ENCODE peak calls at places on chromosomes 7 and 10, in ten cellular contexts. E is uterus; U is endodermal cell; I is CD4-positive, CD25-positive, alpha-beta regulatory T cell; Q is neural progenitor cell; H is kidney; W is body of pancreas; F is A549; V is colonic mucosa; N is ovary. A is an unnamed sample. For H3K4me1, the result is how much of the 10 kb centered on the place peaks cover.

GRCh38 chr10:24556746-24557742 is 166.6 kb downstream of the ARHGAP21 start:
- DNase-seq in E (no peak), U (peak), I (peak), Q (peak), H (no peak), W (peak), F (peak), V (peak), N (peak), A (no peak)

GRCh38 chr10:67990093-67990492 is 85.0 kb downstream of the HERC4 start:
- DNase-seq in E (no peak), U (no peak), I (no peak), Q (no peak), H (no peak), W (no peak), F (no peak), V (no peak), N (no peak), A (no peak)

GRCh38 chr10:8544057-8544380 is 489.5 kb downstream of the GATA3 start:
- DNase-seq in E (no peak), U (no peak), I (no peak), Q (no peak), H (no peak), W (no peak), F (no peak), V (no peak), N (no peak), A (peak)

GRCh38 chr7:131909151-131909768 is 352.8 kb upstream of the PODXL start:
- DNase-seq in E (no peak), U (peak), I (no peak), Q (peak), H (no peak), W (peak), F (no peak), V (peak), N (no peak), A (no peak)

GRCh38 chr10:60194421-60194820 is 195.3 kb downstream of the ANK3 start:
- DNase-seq in E (no peak), U (no peak), I (no peak), Q (no peak), H (no peak), W (no peak), F (no peak), V (no peak), N (no peak), A (no peak)

GRCh38 chr7:102205915-102206314 is 80.8 kb upstream of the SH2B2 start:
- DNase-seq in E (no peak), U (no peak), I (no peak), Q (no peak), H (no peak), W (no peak), F (no peak), V (no peak), N (no peak), A (no peak)

GRCh38 chr10:121041499-121041898 is 190.3 kb downstream of the WDR11 start:
- DNase-seq in E (no peak), U (no peak), I (no peak), Q (no peak), H (no peak), W (no peak), F (no peak), V (no peak), N (no peak), A (no peak)

GRCh38 chr10:92695679-92696605 is 6.2 kb downstream of the HHEX start:
- DNase-seq in E (no peak), U (peak), I (no peak), Q (peak), H (peak), W (peak), F (no peak), V (no peak), N (peak), A (no peak)

GRCh38 chr10:91198781-91199180 is 21.7 kb upstream of the PCGF5 start:
- DNase-seq in E (peak), U (no peak), I (peak), Q (no peak), H (no peak), W (no peak), F (no peak), V (no peak), N (no peak), A (no peak)

GRCh38 chr10:12782537-12782936 is 219.0 kb downstream of the CCDC3 start:
- DNase-seq in E (peak), U (peak), I (no peak), Q (peak), H (no peak), W (peak), F (peak), V (peak), N (peak), A (no peak)

GRCh38 chr7:104045183-104045582 is 55.7 kb upstream of the RELN start:
- DNase-seq in E (no peak), U (no peak), I (no peak), Q (no peak), H (no peak), W (no peak), F (no peak), V (no peak), N (no peak), A (no peak)

GRCh38 chr10:29949411-29950011 is 109.9 kb downstream of the JCAD start:
- DNase-seq in E (no peak), U (no peak), I (no peak), Q (no peak), H (no peak), W (no peak), F (peak), V (no peak), N (no peak), A (no peak)

GRCh38 chr10:71127773-71128172 is 84.6 kb upstream of the UNC5B start:
- DNase-seq in E (no peak), U (no peak), I (no peak), Q (no peak), H (no peak), W (no peak), F (no peak), V (no peak), N (no peak), A (no peak)

GRCh38 chr10:80694930-80695329 is 157.2 kb downstream of the SH2D4B start:
- DNase-seq in E (no peak), U (peak), I (no peak), Q (no peak), H (no peak), W (no peak), F (no peak), V (no peak), N (no peak), A (no peak)

GRCh38 chr10:7968510-7968909 is 86.0 kb upstream of the GATA3 start:
- DNase-seq in E (no peak), U (no peak), I (no peak), Q (no peak), H (no peak), W (no peak), F (no peak), V (no peak), N (no peak), A (no peak)

GRCh38 chr7:128453836-128454804 is 1.6 kb upstream of the HILPDA start:
- DNase-seq in E (peak), U (peak), I (no peak), Q (peak), H (peak), W (peak), F (no peak), V (peak), N (peak), A (peak)

GRCh38 chr10:28087675-28088351 is 88.9 kb upstream of the ODAD2 start:
- DNase-seq in E (no peak), U (no peak), I (no peak), Q (no peak), H (no peak), W (no peak), F (peak), V (no peak), N (no peak), A (no peak)

GRCh38 chr7:5665106-5666025 is 116.1 kb downstream of the RNF216 start:
- DNase-seq in E (peak), U (peak), I (peak), Q (peak), H (no peak), W (peak), F (peak), V (peak), N (peak), A (peak)

GRCh38 chr7:151428393-151429231 is 11.3 kb downstream of the CRYGN start:
- DNase-seq in E (peak), U (peak), I (no peak), Q (peak), H (peak), W (no peak), F (no peak), V (no peak), N (peak), A (no peak)

GRCh38 chr10:127695431-127695830 is 41.6 kb upstream of the FOXI2 start:
- DNase-seq in E (no peak), U (peak), I (no peak), Q (no peak), H (no peak), W (no peak), F (no peak), V (no peak), N (no peak), A (no peak)

GRCh38 chr7:75718390-75719031 is 20.2 kb downstream of the HIP1 start:
- DNase-seq in E (no peak), U (no peak), I (no peak), Q (no peak), H (no peak), W (no peak), F (no peak), V (no peak), N (no peak), A (no peak)

GRCh38 chr10:86687750-86688149 is 19.4 kb downstream of the LDB3 start:
- DNase-seq in E (no peak), U (no peak), I (no peak), Q (no peak), H (no peak), W (no peak), F (no peak), V (no peak), N (no peak), A (no peak)

GRCh38 chr10:29987471-29987870 is 71.9 kb downstream of the JCAD start:
- DNase-seq in E (no peak), U (no peak), I (no peak), Q (no peak), H (no peak), W (no peak), F (no peak), V (no peak), N (no peak), A (no peak)

GRCh38 chr7:131480384-131481315 is 75.8 kb downstream of the PODXL start:
- DNase-seq in E (no peak), U (no peak), I (no peak), Q (no peak), H (no peak), W (no peak), F (peak), V (no peak), N (no peak), A (no peak)

GRCh38 chr7:118794419-118794818 is 569.9 kb downstream of the ANKRD7 start:
- DNase-seq in E (no peak), U (no peak), I (no peak), Q (no peak), H (no peak), W (no peak), F (no peak), V (no peak), N (no peak), A (no peak)

GRCh38 chr7:151425670-151426075 is 14.3 kb downstream of the CRYGN start:
- DNase-seq in E (no peak), U (no peak), I (no peak), Q (peak), H (no peak), W (no peak), F (peak), V (no peak), N (peak), A (no peak)

GRCh38 chr10:90354914-90355313 is 502.9 kb downstream of the HTR7 start:
- DNase-seq in E (no peak), U (no peak), I (no peak), Q (no peak), H (no peak), W (no peak), F (no peak), V (no peak), N (no peak), A (no peak)

GRCh38 chr7:130951303-130951975 is 217.4 kb upstream of the KLF14 start:
- DNase-seq in E (no peak), U (no peak), I (peak), Q (no peak), H (no peak), W (no peak), F (no peak), V (no peak), N (no peak), A (no peak)

GRCh38 chr10:80805343-80806020 is 267.8 kb downstream of the SH2D4B start:
- DNase-seq in E (no peak), U (peak), I (no peak), Q (no peak), H (no peak), W (no peak), F (no peak), V (no peak), N (no peak), A (no peak)

GRCh38 chr7:13279854-13280435 is 592.5 kb downstream of the ARL4A start:
- DNase-seq in E (no peak), U (no peak), I (peak), Q (peak), H (no peak), W (no peak), F (peak), V (no peak), N (no peak), A (no peak)

GRCh38 chr7:42661312-42661711 is 250.6 kb downstream of the C7orf25 start:
- DNase-seq in E (no peak), U (no peak), I (no peak), Q (no peak), H (no peak), W (no peak), F (peak), V (no peak), N (no peak), A (no peak)

DNA sequence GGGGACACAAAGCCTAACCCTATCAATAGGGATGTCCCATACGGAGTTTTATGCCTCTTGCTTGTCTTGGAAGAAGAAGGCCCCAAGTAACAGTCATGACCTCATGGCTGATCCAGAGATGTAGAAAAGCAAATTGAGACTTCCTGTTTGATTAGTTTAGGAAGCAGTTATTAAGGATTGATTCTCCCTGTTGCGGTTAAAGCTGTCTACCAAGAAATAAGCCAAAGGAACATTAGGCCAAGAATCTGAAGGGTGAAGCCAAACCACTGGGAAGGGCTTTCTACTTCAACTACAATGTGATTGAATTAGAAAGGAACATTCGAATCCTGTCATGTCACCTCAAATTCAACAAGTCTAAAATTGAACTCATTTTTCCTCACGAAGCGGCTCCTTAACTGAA is 60.5 kb upstream of the AGBL3 start:
- DNase-seq in E (no peak), U (no peak), I (no peak), Q (no peak), H (no peak), W (no peak), F (no peak), V (no peak), N (no peak), A (no peak)
- H3K27ac ChIP-seq in E (peak), U (no peak), I (no peak), Q (no peak), H (no peak), W (no peak), F (no peak), V (no peak), N (no peak), A (no peak)

GRCh38 chr10:124738441-124738840 is 5.7 kb downstream of the FAM53B start:
- DNase-seq in E (peak), U (peak), I (no peak), Q (no peak), H (peak), W (no peak), F (no peak), V (peak), N (no peak), A (peak)

GRCh38 chr10:124741281-124741921 is 2.8 kb downstream of the FAM53B start:
- DNase-seq in E (peak), U (peak), I (peak), Q (peak), H (peak), W (peak), F (peak), V (peak), N (peak), A (peak)

GRCh38 chr10:124739119-124739921 is 4.9 kb downstream of the FAM53B start:
- DNase-seq in E (peak), U (peak), I (no peak), Q (peak), H (peak), W (no peak), F (no peak), V (no peak), N (no peak), A (peak)

GRCh38 chr10:124740374-124741280 is 3.6 kb downstream of the FAM53B start:
- DNase-seq in E (peak), U (peak), I (no peak), Q (peak), H (peak), W (peak), F (no peak), V (peak), N (peak), A (peak)

GRCh38 chr10:124739996-124740373 is 4.2 kb downstream of the FAM53B start:
- DNase-seq in E (peak), U (peak), I (no peak), Q (no peak), H (no peak), W (no peak), F (no peak), V (no peak), N (peak), A (peak)
- H3K4me1 ChIP-seq in E (under half), U (under half), I (half or more), Q (under half), H (half or more), W (half or more), F (under half), V (under half), N (under half), A (under half)

GRCh38 chr7:142862401-142863400 is 7.8 kb downstream of the EPHB6 start:
- DNase-seq in E (no peak), U (peak), I (no peak), Q (no peak), H (no peak), W (no peak), F (no peak), V (no peak), N (no peak), A (no peak)
- H3K27ac ChIP-seq in E (no peak), U (no peak), I (no peak), Q (no peak), H (no peak), W (no peak), F (no peak), V (no peak), N (no peak), A (no peak)

GRCh38 chr10:22690158-22690557 is 24.2 kb downstream of the PIP4K2A start:
- DNase-seq in E (no peak), U (no peak), I (no peak), Q (no peak), H (no peak), W (no peak), F (no peak), V (no peak), N (no peak), A (no peak)

GRCh38 chr10:22683995-22684305 is 30.4 kb downstream of the PIP4K2A start:
- DNase-seq in E (no peak), U (no peak), I (no peak), Q (no peak), H (no peak), W (no peak), F (no peak), V (no peak), N (no peak), A (no peak)

GRCh38 chr10:22685926-22686325 is 28.5 kb downstream of the PIP4K2A start:
- DNase-seq in E (no peak), U (no peak), I (no peak), Q (no peak), H (no peak), W (no peak), F (no peak), V (no peak), N (no peak), A (no peak)

GRCh38 chr10:22684707-22685106 is 29.7 kb downstream of the PIP4K2A start:
- DNase-seq in E (no peak), U (no peak), I (no peak), Q (no peak), H (no peak), W (no peak), F (no peak), V (no peak), N (no peak), A (no peak)

DNA sequence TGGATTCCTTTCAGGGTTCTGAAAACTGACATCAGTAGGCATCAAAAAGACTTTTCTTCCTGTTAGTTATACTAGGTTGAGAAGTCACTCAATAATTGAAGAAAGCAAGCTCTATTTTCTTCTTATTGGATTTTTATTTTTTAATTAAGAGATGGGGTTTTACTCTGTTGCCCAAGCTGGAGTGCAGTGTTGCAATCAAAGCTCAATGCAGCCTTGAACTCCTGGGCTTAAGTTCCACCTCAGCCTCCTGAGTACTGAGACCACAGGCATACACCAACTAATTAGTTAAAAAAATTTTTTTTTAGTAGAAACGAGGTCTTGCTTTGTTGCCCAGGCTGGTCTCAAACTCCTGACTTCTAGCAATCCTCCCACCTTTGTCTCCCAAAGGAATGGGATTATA is 28.0 kb downstream of the PIP4K2A start:
- DNase-seq in E (no peak), U (no peak), I (no peak), Q (no peak), H (no peak), W (no peak), F (no peak), V (no peak), N (no peak), A (no peak)
- H3K4me1 ChIP-seq in E (under half), U (under half), I (half or more), Q (under half), H (under half), W (under half), F (under half), V (under half), N (under half), A (under half)

GRCh38 chr7:55556492-55556891 is 15.8 kb downstream of the VOPP1 start:
- DNase-seq in E (no peak), U (no peak), I (no peak), Q (no peak), H (no peak), W (no peak), F (no peak), V (peak), N (no peak), A (no peak)

GRCh38 chr7:55556031-55556430 is 16.3 kb downstream of the VOPP1 start:
- DNase-seq in E (no peak), U (peak), I (no peak), Q (no peak), H (peak), W (peak), F (no peak), V (peak), N (no peak), A (no peak)

GRCh38 chr7:55554055-55554454 is 18.2 kb downstream of the VOPP1 start:
- DNase-seq in E (no peak), U (no peak), I (no peak), Q (no peak), H (no peak), W (no peak), F (no peak), V (no peak), N (no peak), A (no peak)

GRCh38 chr7:55553087-55553345 is 19.3 kb downstream of the VOPP1 start:
- DNase-seq in E (no peak), U (no peak), I (no peak), Q (no peak), H (no peak), W (no peak), F (no peak), V (no peak), N (no peak), A (no peak)

DNA sequence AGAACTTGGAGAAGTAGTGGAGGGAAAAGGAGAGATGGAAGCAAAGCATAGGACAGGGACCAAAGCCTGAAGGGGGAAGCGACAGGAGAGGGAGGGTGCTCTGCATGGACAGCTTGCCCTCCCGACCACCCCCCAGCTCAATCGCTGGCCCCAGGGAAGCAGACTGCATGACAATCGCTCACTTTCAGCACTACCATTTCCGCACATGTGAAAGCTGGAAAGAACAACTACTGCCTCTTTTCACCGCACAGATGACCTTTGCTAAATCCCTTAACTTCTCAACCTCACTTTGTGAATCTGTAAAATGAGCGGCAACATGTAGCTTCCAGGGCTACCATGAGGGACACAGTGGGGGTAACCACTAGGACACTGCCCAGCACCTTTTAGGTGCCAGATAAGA is 17.1 kb downstream of the VOPP1 start:
- DNase-seq in E (no peak), U (no peak), I (no peak), Q (no peak), H (no peak), W (no peak), F (no peak), V (peak), N (no peak), A (no peak)
- H3K27ac ChIP-seq in E (no peak), U (no peak), I (no peak), Q (no peak), H (no peak), W (no peak), F (no peak), V (no peak), N (no peak), A (no peak)